ENCODE peak calls at places on chromosomes 1 and 21, in six cellular contexts. One of them, this sample, is unnamed.
A peak's percentile ranks its signal among the peaks of the same experiment; 100 is the strongest.

GRCh38 chr1:21027805-21028204 is 148.9 kb downstream of the EIF4G3 start:
- DNase-seq in hepatocyte: peak; percentile 22
- DNase-seq in GM23248: no peak
- DNase-seq in astrocyte: no peak
- DNase-seq in K562: peak; percentile 19
- DNase-seq in PC-9: no peak
- DNase-seq in this sample: no peak

GRCh38 chr1:60622486-60622885 is 459.9 kb upstream of the NFIA start:
- DNase-seq in hepatocyte: no peak
- DNase-seq in GM23248: no peak
- DNase-seq in astrocyte: peak; percentile 16
- DNase-seq in K562: no peak
- DNase-seq in PC-9: no peak
- DNase-seq in this sample: no peak

GRCh38 chr1:245800901-245801605 is 646.3 kb downstream of the KIF26B start:
- DNase-seq in hepatocyte: peak; percentile 55
- DNase-seq in GM23248: no peak
- DNase-seq in astrocyte: peak; percentile 39
- DNase-seq in K562: no peak
- DNase-seq in PC-9: no peak
- DNase-seq in this sample: no peak

GRCh38 chr1:143748906-143749305 is 222.9 kb downstream of the FAM72C start:
- DNase-seq in hepatocyte: no peak
- DNase-seq in GM23248: no peak
- DNase-seq in astrocyte: no peak
- DNase-seq in K562: no peak
- DNase-seq in PC-9: no peak
- DNase-seq in this sample: no peak

GRCh38 chr21:33025471-33026298 is at the start of gene OLIG2:
- DNase-seq in hepatocyte: no peak
- DNase-seq in GM23248: no peak
- DNase-seq in astrocyte: no peak
- DNase-seq in K562: peak; percentile 32
- DNase-seq in PC-9: no peak
- DNase-seq in this sample: peak; percentile 96

GRCh38 chr1:236742421-236743160 is 52.5 kb upstream of the MTR start:
- DNase-seq in hepatocyte: no peak
- DNase-seq in GM23248: no peak
- DNase-seq in astrocyte: no peak
- DNase-seq in K562: no peak
- DNase-seq in PC-9: no peak
- DNase-seq in this sample: no peak

GRCh38 chr1:9322845-9323244 is 30.2 kb downstream of the SPSB1 start:
- DNase-seq in hepatocyte: no peak
- DNase-seq in GM23248: no peak
- DNase-seq in astrocyte: no peak
- DNase-seq in K562: peak; percentile 32
- DNase-seq in PC-9: no peak
- DNase-seq in this sample: peak; percentile 27

GRCh38 chr1:38141483-38141882 is 94.9 kb upstream of the POU3F1 start:
- DNase-seq in hepatocyte: no peak
- DNase-seq in GM23248: no peak
- DNase-seq in astrocyte: no peak
- DNase-seq in K562: no peak
- DNase-seq in PC-9: no peak
- DNase-seq in this sample: peak; percentile 44

GRCh38 chr1:221845650-221846371 is 103.9 kb upstream of the DUSP10 start:
- DNase-seq in hepatocyte: peak; percentile 87
- DNase-seq in GM23248: no peak
- DNase-seq in astrocyte: no peak
- DNase-seq in K562: no peak
- DNase-seq in PC-9: no peak
- DNase-seq in this sample: no peak

GRCh38 chr1:26555550-26555981 is 26.0 kb downstream of the RPS6KA1 start:
- DNase-seq in hepatocyte: no peak
- DNase-seq in GM23248: no peak
- DNase-seq in astrocyte: no peak
- DNase-seq in K562: peak; percentile 58
- DNase-seq in PC-9: no peak
- DNase-seq in this sample: no peak

DNA sequence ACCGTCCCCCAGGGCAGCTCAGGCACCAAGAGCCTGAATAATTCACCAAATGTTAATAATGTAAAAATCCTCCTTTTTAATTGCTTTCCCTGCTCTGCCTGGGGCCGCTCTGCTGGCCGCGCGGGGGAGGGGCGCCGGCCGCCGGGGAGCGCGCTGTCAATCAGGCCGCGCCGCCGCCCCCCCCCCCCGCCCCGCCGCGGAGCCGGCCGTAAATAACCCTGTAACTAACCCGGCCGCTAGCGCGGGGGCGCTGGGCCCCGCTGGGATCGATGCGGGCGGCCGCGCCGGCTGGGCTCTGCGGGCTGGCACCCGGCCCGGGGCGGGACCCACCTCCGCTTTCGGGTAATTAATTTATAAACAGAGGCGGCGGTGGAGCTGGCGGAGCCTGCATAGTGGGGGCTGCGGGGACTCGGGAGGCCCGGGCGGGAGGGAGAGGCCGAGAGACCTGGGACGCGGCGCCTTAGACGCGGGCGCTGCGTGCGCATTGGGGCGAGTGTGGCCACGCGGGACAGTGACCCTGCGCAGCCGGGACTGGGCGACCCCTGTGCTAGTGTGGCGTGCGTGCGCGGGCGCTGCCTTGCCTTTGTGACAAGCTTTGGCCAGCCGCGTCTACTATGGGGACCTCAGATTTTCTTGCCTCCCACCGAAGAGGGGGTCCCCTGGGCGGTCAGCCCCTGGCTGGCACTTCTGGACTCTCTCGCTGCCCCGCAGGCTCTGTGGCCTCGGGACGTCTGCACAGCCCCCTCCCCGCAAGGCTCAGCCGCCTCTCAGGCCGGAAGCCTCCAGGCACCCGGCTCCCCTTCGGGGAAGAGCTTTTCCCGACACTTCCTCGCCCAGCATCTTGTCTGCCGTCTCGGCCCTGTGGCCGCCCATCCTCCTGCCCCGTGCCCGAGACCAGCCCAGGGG is 16.7 kb downstream of the SAMD11 start:
- DNase-seq in hepatocyte: peak; percentile 87
- DNase-seq in GM23248: peak; percentile 80
- DNase-seq in astrocyte: peak; percentile 59
- DNase-seq in K562: peak; percentile 87
- DNase-seq in PC-9: no peak
- DNase-seq in this sample: peak; percentile 77
- TF ChIP-seq EZH2 in hepatocyte: no peak
- TF ChIP-seq EZH2 in GM23248: no peak
- TF ChIP-seq EZH2 in astrocyte: no peak
- TF ChIP-seq EZH2 in K562: no peak
- TF ChIP-seq EZH2 in PC-9: peak; percentile 98
- TF ChIP-seq EZH2 in this sample: peak; percentile 81

GRCh38 chr1:87330201-87330953 is 1.7 kb downstream of the LMO4 start:
- DNase-seq in hepatocyte: peak; percentile 44
- DNase-seq in GM23248: peak; percentile 61
- DNase-seq in astrocyte: peak; percentile 27
- DNase-seq in K562: no peak
- DNase-seq in PC-9: no peak
- DNase-seq in this sample: peak; percentile 76

GRCh38 chr1:87328121-87329050 is at the start of gene LMO4:
- DNase-seq in hepatocyte: peak; percentile 97
- DNase-seq in GM23248: peak; percentile 99
- DNase-seq in astrocyte: peak; percentile 97
- DNase-seq in K562: peak; percentile 84
- DNase-seq in PC-9: peak; percentile 94
- DNase-seq in this sample: peak; percentile 98

GRCh38 chr1:87329051-87329755 is 523 bp downstream of the LMO4 start:
- DNase-seq in hepatocyte: peak; percentile 59
- DNase-seq in GM23248: peak; percentile 73
- DNase-seq in astrocyte: peak; percentile 29
- DNase-seq in K562: peak; percentile 44
- DNase-seq in PC-9: peak; percentile 38
- DNase-seq in this sample: peak; percentile 76

GRCh38 chr1:87330954-87331318 is 2.3 kb downstream of the LMO4 start:
- DNase-seq in hepatocyte: no peak
- DNase-seq in GM23248: peak; percentile 40
- DNase-seq in astrocyte: no peak
- DNase-seq in K562: peak; percentile 29
- DNase-seq in PC-9: no peak
- DNase-seq in this sample: peak; percentile 41

GRCh38 chr1:87329756-87330200 is 1.1 kb downstream of the LMO4 start:
- DNase-seq in hepatocyte: no peak
- DNase-seq in GM23248: peak; percentile 56
- DNase-seq in astrocyte: peak; percentile 10
- DNase-seq in K562: no peak
- DNase-seq in PC-9: no peak
- DNase-seq in this sample: no peak
- H2AFZ ChIP-seq in hepatocyte: no peak overlapping the region
- H2AFZ ChIP-seq in GM23248: peak overlapping the region; percentile 47
- H2AFZ ChIP-seq in astrocyte: no peak overlapping the region
- H2AFZ ChIP-seq in K562: peak overlapping the region; percentile 64
- H2AFZ ChIP-seq in PC-9: no peak overlapping the region
- H2AFZ ChIP-seq in this sample: no peak overlapping the region

DNA sequence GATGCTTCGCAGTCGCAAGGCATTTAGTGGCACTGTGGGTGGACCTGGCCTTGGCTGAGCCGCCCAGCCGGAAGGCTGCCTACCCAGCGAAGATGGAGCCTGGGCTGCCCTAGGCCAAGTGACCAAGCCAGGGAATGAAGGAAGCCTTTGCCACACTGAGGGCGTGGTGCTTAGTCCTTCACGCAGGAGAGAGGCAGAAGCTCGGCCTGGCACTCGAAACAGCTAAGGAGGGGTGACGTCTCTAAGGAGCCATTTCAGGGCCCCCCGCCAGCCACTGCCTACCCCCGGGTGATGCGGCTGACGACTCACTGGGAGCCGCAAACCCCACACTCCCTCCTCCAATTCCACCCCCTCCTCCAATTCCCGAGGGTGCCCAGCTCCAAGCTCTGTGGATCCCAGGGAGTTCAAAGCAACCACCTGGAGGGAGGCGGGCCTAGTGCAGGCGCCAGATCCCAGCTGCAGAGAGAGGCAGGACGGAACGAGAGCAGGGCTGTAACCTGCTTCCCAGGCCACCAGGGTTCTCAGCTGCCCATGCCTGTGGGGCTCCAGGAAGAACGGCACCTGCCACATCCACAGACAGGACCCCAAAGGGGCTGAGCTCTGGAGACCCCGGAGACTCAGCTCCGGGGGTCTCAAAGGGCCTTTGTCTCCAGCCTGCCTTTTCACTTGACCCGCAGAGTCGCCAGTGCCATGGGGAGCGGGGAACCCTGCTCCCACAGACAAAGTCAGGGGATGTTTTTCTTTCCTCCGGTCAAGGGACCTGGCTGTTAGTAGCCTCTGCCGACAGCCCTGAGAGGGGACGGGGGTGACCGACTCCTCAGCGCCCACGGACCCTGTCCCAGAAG is 75.8 kb downstream of the ARHGEF16 start:
- DNase-seq in hepatocyte: peak; percentile 56
- DNase-seq in GM23248: peak; percentile 70
- DNase-seq in astrocyte: no peak
- DNase-seq in K562: no peak
- DNase-seq in PC-9: peak; percentile 48
- DNase-seq in this sample: peak; percentile 36
- H3K9me3 ChIP-seq in hepatocyte: no peaks in the 10 kb centered on the region
- H3K9me3 ChIP-seq in GM23248: no peaks in the 10 kb centered on the region
- H3K9me3 ChIP-seq in astrocyte: no peaks in the 10 kb centered on the region
- H3K9me3 ChIP-seq in K562: no peaks in the 10 kb centered on the region
- H3K9me3 ChIP-seq in PC-9: no peaks in the 10 kb centered on the region
- H3K9me3 ChIP-seq in this sample: no peaks in the 10 kb centered on the region

DNA sequence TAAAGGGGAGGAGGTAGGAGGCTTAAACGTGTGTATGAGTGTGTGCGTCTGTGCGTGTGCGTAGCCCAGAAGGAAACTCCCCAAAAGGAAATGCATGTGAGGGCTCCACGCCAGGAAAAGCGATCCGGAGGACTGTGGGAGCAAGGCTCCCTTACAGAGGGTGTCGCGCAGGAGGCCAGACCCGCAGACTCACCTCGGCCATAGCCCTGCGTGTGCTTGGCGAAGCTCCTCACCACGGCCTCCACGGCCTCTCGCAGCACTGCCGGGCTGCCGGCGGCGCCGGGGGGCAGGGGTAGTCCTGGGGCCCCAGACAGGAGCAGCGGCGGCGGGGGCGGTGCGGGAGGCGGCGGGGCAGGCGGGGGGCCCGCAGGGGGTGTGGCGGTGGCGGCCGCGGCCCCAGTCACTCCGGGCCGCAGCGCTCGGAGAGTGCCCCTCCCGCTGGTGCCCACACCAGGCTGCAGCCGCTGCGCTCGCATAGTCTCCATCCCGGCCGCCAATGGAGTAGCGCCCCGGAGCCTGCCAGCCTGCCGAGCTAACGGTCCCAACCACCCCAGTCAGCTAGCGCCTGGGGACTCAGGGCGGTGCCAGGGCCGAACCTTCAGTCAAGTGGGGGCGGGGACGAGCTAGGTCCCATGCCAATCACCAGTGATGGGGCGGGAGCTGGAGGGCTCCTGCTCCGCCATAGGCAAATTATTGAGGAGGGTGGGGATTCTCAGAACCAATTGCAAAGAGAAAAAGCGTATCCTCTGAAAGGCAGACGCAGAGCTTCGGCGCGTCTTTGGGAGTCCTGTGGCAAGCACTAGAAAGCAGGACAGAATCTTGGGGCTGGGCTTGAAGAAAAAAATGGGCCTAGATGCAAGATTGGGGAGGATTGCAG is at the start of gene LIX1L:
- DNase-seq in hepatocyte: peak; percentile 97
- DNase-seq in GM23248: peak; percentile 99
- DNase-seq in astrocyte: peak; percentile 93
- DNase-seq in K562: peak; percentile 87
- DNase-seq in PC-9: peak; percentile 85
- DNase-seq in this sample: peak; percentile 99
- TF ChIP-seq EZH2 in hepatocyte: no peak
- TF ChIP-seq EZH2 in GM23248: no peak
- TF ChIP-seq EZH2 in astrocyte: no peak
- TF ChIP-seq EZH2 in K562: no peak
- TF ChIP-seq EZH2 in PC-9: no peak
- TF ChIP-seq EZH2 in this sample: no peak

DNA sequence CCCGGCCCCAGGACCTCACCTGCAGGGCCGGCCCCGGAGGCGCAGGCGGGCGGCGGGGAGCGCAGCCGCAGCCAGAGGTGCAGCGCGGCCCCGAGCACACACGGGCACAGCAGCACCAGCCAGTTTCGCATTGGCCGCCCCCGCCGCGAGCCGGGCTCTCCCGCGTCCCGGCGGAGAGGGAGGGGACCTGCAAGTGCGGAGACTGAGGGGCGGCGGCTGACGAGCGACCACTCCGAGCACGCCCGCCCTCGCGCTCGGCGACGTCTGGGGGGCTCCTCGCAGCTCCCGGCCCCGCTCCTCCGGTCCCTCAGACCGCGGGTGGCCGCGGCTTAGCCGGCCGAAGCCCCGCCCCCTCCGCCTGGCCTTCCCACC is at the start of gene B3GALNT2:
- DNase-seq in hepatocyte: no peak
- DNase-seq in GM23248: no peak
- DNase-seq in astrocyte: no peak
- DNase-seq in K562: no peak
- DNase-seq in PC-9: no peak
- DNase-seq in this sample: no peak
- H2AFZ ChIP-seq in hepatocyte: peak within 1 kb of the TSS; percentile 88
- H2AFZ ChIP-seq in GM23248: peak within 1 kb of the TSS; percentile 92
- H2AFZ ChIP-seq in astrocyte: peak within 1 kb of the TSS; percentile 95
- H2AFZ ChIP-seq in K562: peak within 1 kb of the TSS; percentile 100
- H2AFZ ChIP-seq in PC-9: peak within 1 kb of the TSS; percentile 85
- H2AFZ ChIP-seq in this sample: peak within 1 kb of the TSS; percentile 83

This sample was measured in neural progenitor cell.